ENCODE peak calls at places on chromosomes 4 and X, in eight cellular contexts. One of them, this sample, is unnamed.

GRCh38 chr4:109319156-109319555 is 16.7 kb upstream of the COL25A1 start:
- DNase-seq in neural progenitor cell: no peak
- DNase-seq in PC-9: no peak
- DNase-seq in HCT116: no peak
- DNase-seq in left lung: no peak
- DNase-seq in SK-N-SH: no peak
- DNase-seq in tibial nerve: no peak
- DNase-seq in ovary: no peak
- DNase-seq in this sample: no peak

GRCh38 chr4:88818650-88819470 is 121.2 kb upstream of the NAP1L5 start:
- DNase-seq in neural progenitor cell: peak; percentile 57
- DNase-seq in PC-9: peak; percentile 35
- DNase-seq in HCT116: peak; percentile 31
- DNase-seq in left lung: peak; percentile 39
- DNase-seq in SK-N-SH: peak; percentile 13
- DNase-seq in tibial nerve: no peak
- DNase-seq in ovary: peak; percentile 44
- DNase-seq in this sample: peak; percentile 69

GRCh38 chrX:139924696-139925094 is 8.2 kb downstream of the ATP11C start:
- DNase-seq in neural progenitor cell: no peak
- DNase-seq in PC-9: no peak
- DNase-seq in HCT116: no peak
- DNase-seq in left lung: no peak
- DNase-seq in SK-N-SH: no peak
- DNase-seq in tibial nerve: no peak
- DNase-seq in ovary: no peak
- DNase-seq in this sample: no peak

GRCh38 chrX:20857746-20858145 is 516.5 kb upstream of the CNKSR2 start:
- DNase-seq in neural progenitor cell: peak; percentile 52
- DNase-seq in PC-9: no peak
- DNase-seq in HCT116: no peak
- DNase-seq in left lung: no peak
- DNase-seq in SK-N-SH: no peak
- DNase-seq in tibial nerve: no peak
- DNase-seq in ovary: no peak
- DNase-seq in this sample: no peak

GRCh38 chr4:16694491-16695276 is 203.8 kb downstream of the LDB2 start:
- DNase-seq in neural progenitor cell: no peak
- DNase-seq in PC-9: no peak
- DNase-seq in HCT116: no peak
- DNase-seq in left lung: no peak
- DNase-seq in SK-N-SH: no peak
- DNase-seq in tibial nerve: no peak
- DNase-seq in ovary: no peak
- DNase-seq in this sample: no peak

GRCh38 chr4:147772459-147772969 is 40.6 kb downstream of the ARHGAP10 start:
- DNase-seq in neural progenitor cell: no peak
- DNase-seq in PC-9: no peak
- DNase-seq in HCT116: no peak
- DNase-seq in left lung: no peak
- DNase-seq in SK-N-SH: no peak
- DNase-seq in tibial nerve: no peak
- DNase-seq in ovary: no peak
- DNase-seq in this sample: no peak

GRCh38 chr4:93199492-93199891 is 629.1 kb upstream of the ATOH1 start:
- DNase-seq in neural progenitor cell: peak; percentile 73
- DNase-seq in PC-9: no peak
- DNase-seq in HCT116: peak; percentile 45
- DNase-seq in left lung: no peak
- DNase-seq in SK-N-SH: peak; percentile 58
- DNase-seq in tibial nerve: no peak
- DNase-seq in ovary: no peak
- DNase-seq in this sample: peak; percentile 10

GRCh38 chr4:15396157-15396800 is 31.6 kb upstream of the C1QTNF7 start:
- DNase-seq in neural progenitor cell: peak; percentile 70
- DNase-seq in PC-9: no peak
- DNase-seq in HCT116: peak; percentile 34
- DNase-seq in left lung: peak; percentile 39
- DNase-seq in SK-N-SH: peak; percentile 33
- DNase-seq in tibial nerve: no peak
- DNase-seq in ovary: no peak
- DNase-seq in this sample: peak; percentile 12

GRCh38 chr4:189660737-189661330 is 279.8 kb upstream of the FRG1 start:
- DNase-seq in neural progenitor cell: no peak
- DNase-seq in PC-9: no peak
- DNase-seq in HCT116: no peak
- DNase-seq in left lung: no peak
- DNase-seq in SK-N-SH: peak; percentile 49
- DNase-seq in tibial nerve: no peak
- DNase-seq in ovary: peak; percentile 76
- DNase-seq in this sample: no peak

GRCh38 chr4:45004326-45004725 is 278.0 kb upstream of the GNPDA2 start:
- DNase-seq in neural progenitor cell: no peak
- DNase-seq in PC-9: no peak
- DNase-seq in HCT116: no peak
- DNase-seq in left lung: no peak
- DNase-seq in SK-N-SH: no peak
- DNase-seq in tibial nerve: no peak
- DNase-seq in ovary: no peak
- DNase-seq in this sample: no peak

GRCh38 chr4:72886602-72887001 is 182.9 kb downstream of the COX18 start:
- DNase-seq in neural progenitor cell: no peak
- DNase-seq in PC-9: no peak
- DNase-seq in HCT116: no peak
- DNase-seq in left lung: no peak
- DNase-seq in SK-N-SH: peak; percentile 16
- DNase-seq in tibial nerve: no peak
- DNase-seq in ovary: no peak
- DNase-seq in this sample: no peak

GRCh38 chr4:117447925-117448324 is 362.5 kb upstream of the TRAM1L1 start:
- DNase-seq in neural progenitor cell: no peak
- DNase-seq in PC-9: no peak
- DNase-seq in HCT116: no peak
- DNase-seq in left lung: no peak
- DNase-seq in SK-N-SH: no peak
- DNase-seq in tibial nerve: no peak
- DNase-seq in ovary: no peak
- DNase-seq in this sample: no peak

GRCh38 chrX:150856101-150856500 is 42.4 kb downstream of the CD99L2 start:
- DNase-seq in neural progenitor cell: no peak
- DNase-seq in PC-9: no peak
- DNase-seq in HCT116: no peak
- DNase-seq in left lung: no peak
- DNase-seq in SK-N-SH: no peak
- DNase-seq in tibial nerve: no peak
- DNase-seq in ovary: no peak
- DNase-seq in this sample: no peak

GRCh38 chr4:4415806-4416805 is 29.2 kb downstream of the NSG1 start:
- DNase-seq in neural progenitor cell: no peak
- DNase-seq in PC-9: no peak
- DNase-seq in HCT116: no peak
- DNase-seq in left lung: no peak
- DNase-seq in SK-N-SH: no peak
- DNase-seq in tibial nerve: no peak
- DNase-seq in ovary: no peak
- DNase-seq in this sample: peak; percentile 30

GRCh38 chr4:109969909-109970308 is 57.2 kb downstream of the EGF start:
- DNase-seq in neural progenitor cell: no peak
- DNase-seq in PC-9: no peak
- DNase-seq in HCT116: no peak
- DNase-seq in left lung: no peak
- DNase-seq in SK-N-SH: no peak
- DNase-seq in tibial nerve: no peak
- DNase-seq in ovary: no peak
- DNase-seq in this sample: no peak

GRCh38 chr4:6499241-6499605 is 26.8 kb upstream of the PPP2R2C start:
- DNase-seq in neural progenitor cell: no peak
- DNase-seq in PC-9: no peak
- DNase-seq in HCT116: no peak
- DNase-seq in left lung: no peak
- DNase-seq in SK-N-SH: no peak
- DNase-seq in tibial nerve: no peak
- DNase-seq in ovary: no peak
- DNase-seq in this sample: no peak

GRCh38 chr4:156475322-156475721 is 496.3 kb downstream of the PDGFC start:
- DNase-seq in neural progenitor cell: peak; percentile 11
- DNase-seq in PC-9: no peak
- DNase-seq in HCT116: peak; percentile 42
- DNase-seq in left lung: no peak
- DNase-seq in SK-N-SH: peak; percentile 21
- DNase-seq in tibial nerve: no peak
- DNase-seq in ovary: no peak
- DNase-seq in this sample: no peak

GRCh38 chr4:113893546-113893945 is 85.9 kb downstream of the ARSJ start:
- DNase-seq in neural progenitor cell: no peak
- DNase-seq in PC-9: no peak
- DNase-seq in HCT116: no peak
- DNase-seq in left lung: no peak
- DNase-seq in SK-N-SH: no peak
- DNase-seq in tibial nerve: no peak
- DNase-seq in ovary: no peak
- DNase-seq in this sample: no peak

GRCh38 chrX:9911479-9911878 is 55.7 kb upstream of the CLDN34 start:
- DNase-seq in neural progenitor cell: no peak
- DNase-seq in PC-9: peak; percentile 27
- DNase-seq in HCT116: no peak
- DNase-seq in left lung: no peak
- DNase-seq in SK-N-SH: no peak
- DNase-seq in tibial nerve: no peak
- DNase-seq in ovary: no peak
- DNase-seq in this sample: no peak

GRCh38 chr4:121764702-121765367 is at the start of gene SMIM43:
- DNase-seq in neural progenitor cell: peak; percentile 69
- DNase-seq in PC-9: no peak
- DNase-seq in HCT116: no peak
- DNase-seq in left lung: no peak
- DNase-seq in SK-N-SH: peak; percentile 32
- DNase-seq in tibial nerve: no peak
- DNase-seq in ovary: no peak
- DNase-seq in this sample: no peak

GRCh38 chrX:81537723-81538122 is 335.8 kb downstream of the SH3BGRL start:
- DNase-seq in neural progenitor cell: no peak
- DNase-seq in PC-9: no peak
- DNase-seq in HCT116: no peak
- DNase-seq in left lung: no peak
- DNase-seq in SK-N-SH: no peak
- DNase-seq in tibial nerve: no peak
- DNase-seq in ovary: no peak
- DNase-seq in this sample: no peak

DNA sequence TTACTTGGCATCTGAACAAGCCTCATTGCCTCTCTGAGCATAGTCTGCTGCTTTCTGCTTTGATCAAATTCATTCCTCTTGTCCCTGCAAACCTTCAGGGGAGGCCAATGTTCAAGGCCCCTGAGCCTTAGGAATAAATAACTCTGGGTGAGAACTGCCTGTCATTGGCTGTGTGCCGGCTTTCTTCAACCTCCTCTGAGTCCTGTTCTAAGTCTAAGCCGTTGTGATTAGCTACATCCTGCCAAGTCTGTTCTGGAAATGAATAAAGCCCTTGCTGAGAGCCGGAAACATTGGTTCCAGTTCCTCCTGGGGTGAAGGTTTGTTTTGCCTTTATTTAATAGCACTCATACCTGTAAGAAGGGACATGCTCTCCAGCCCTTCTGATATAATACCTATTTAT is 13.8 kb downstream of the RNF4 start:
- DNase-seq in neural progenitor cell: no peak
- DNase-seq in PC-9: no peak
- DNase-seq in HCT116: no peak
- DNase-seq in left lung: no peak
- DNase-seq in SK-N-SH: no peak
- DNase-seq in tibial nerve: no peak
- DNase-seq in ovary: peak; percentile 81
- DNase-seq in this sample: peak; percentile 69
- H3K4me1 ChIP-seq in neural progenitor cell: peaks cover 32% of the 10 kb centered on the region
- H3K4me1 ChIP-seq in PC-9: no peaks in the 10 kb centered on the region
- H3K4me1 ChIP-seq in HCT116: no peaks in the 10 kb centered on the region
- H3K4me1 ChIP-seq in left lung: peaks cover 37% of the 10 kb centered on the region
- H3K4me1 ChIP-seq in SK-N-SH: peaks cover 23% of the 10 kb centered on the region
- H3K4me1 ChIP-seq in tibial nerve: peaks cover 94% of the 10 kb centered on the region
- H3K4me1 ChIP-seq in ovary: peaks cover 30% of the 10 kb centered on the region
- H3K4me1 ChIP-seq in this sample: peaks cover 54% of the 10 kb centered on the region

DNA sequence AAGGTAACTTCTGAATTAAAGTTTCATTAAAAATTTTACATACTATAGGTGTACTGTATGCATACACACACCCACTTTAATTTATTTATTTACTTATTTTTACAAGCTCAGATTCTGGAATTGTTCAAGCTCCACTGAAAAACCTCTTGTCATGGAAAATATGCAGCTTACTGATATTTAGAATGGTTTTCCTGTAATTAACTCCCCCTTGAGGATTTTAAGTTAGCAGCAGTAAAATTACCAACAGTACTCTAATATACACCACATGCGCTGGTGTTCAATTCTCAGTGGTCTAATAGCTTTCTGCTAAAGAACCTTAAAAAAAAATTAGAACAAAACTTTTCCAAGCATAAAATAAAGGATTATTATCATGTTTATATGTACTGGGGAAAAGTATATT is 12.0 kb downstream of the MAB21L2 start:
- DNase-seq in neural progenitor cell: no peak
- DNase-seq in PC-9: no peak
- DNase-seq in HCT116: no peak
- DNase-seq in left lung: no peak
- DNase-seq in SK-N-SH: no peak
- DNase-seq in tibial nerve: no peak
- DNase-seq in ovary: no peak
- DNase-seq in this sample: no peak
- TF ChIP-seq CTCF in neural progenitor cell: peak; percentile 11
- TF ChIP-seq CTCF in PC-9: no peak
- TF ChIP-seq CTCF in HCT116: no peak
- TF ChIP-seq CTCF in left lung: no peak
- TF ChIP-seq CTCF in SK-N-SH: peak; percentile 58
- TF ChIP-seq CTCF in tibial nerve: no peak
- TF ChIP-seq CTCF in ovary: no peak
- TF ChIP-seq CTCF in this sample: peak; percentile 3

DNA sequence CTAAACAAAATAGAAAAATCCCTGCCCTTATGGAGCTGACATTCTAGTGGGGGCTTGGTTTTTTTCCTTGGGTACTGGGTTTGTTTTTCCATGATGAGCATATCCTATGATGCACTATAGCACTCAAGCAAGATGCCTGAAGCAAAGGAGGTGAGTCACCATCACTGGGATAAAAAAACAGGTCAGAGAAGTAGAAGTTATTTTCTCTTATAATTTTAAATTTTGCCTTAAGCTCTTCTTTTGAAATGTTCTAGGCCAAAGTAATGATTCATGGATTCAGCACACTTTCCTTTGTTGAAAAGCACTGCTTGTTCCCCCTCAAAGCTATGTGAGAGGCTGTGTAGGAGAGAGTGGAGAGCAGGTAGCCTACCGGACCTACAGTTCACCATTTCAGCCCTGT is 15.2 kb upstream of the CXCL2 start:
- DNase-seq in neural progenitor cell: no peak
- DNase-seq in PC-9: peak; percentile 12
- DNase-seq in HCT116: no peak
- DNase-seq in left lung: no peak
- DNase-seq in SK-N-SH: no peak
- DNase-seq in tibial nerve: no peak
- DNase-seq in ovary: no peak
- DNase-seq in this sample: no peak
- H3K4me1 ChIP-seq in neural progenitor cell: no peaks in the 10 kb centered on the region
- H3K4me1 ChIP-seq in PC-9: peaks cover 35% of the 10 kb centered on the region
- H3K4me1 ChIP-seq in HCT116: peaks cover 53% of the 10 kb centered on the region
- H3K4me1 ChIP-seq in left lung: peaks cover 40% of the 10 kb centered on the region
- H3K4me1 ChIP-seq in SK-N-SH: peaks cover 24% of the 10 kb centered on the region
- H3K4me1 ChIP-seq in tibial nerve: peaks cover 32% of the 10 kb centered on the region
- H3K4me1 ChIP-seq in ovary: no peaks in the 10 kb centered on the region
- H3K4me1 ChIP-seq in this sample: peaks cover 47% of the 10 kb centered on the region

GRCh38 chr4:54192811-54193210 is 36.3 kb upstream of the PDGFRA start:
- DNase-seq in neural progenitor cell: no peak
- DNase-seq in PC-9: no peak
- DNase-seq in HCT116: no peak
- DNase-seq in left lung: no peak
- DNase-seq in SK-N-SH: no peak
- DNase-seq in tibial nerve: no peak
- DNase-seq in ovary: no peak
- DNase-seq in this sample: no peak
- TF ChIP-seq CTCF in neural progenitor cell: no peak
- TF ChIP-seq CTCF in PC-9: no peak
- TF ChIP-seq CTCF in HCT116: no peak
- TF ChIP-seq CTCF in left lung: no peak
- TF ChIP-seq CTCF in SK-N-SH: no peak
- TF ChIP-seq CTCF in tibial nerve: no peak
- TF ChIP-seq CTCF in ovary: no peak
- TF ChIP-seq CTCF in this sample: no peak